ENCODE peak calls at places on chromosomes 2 and 18, in ten cellular contexts. E is cardiac muscle cell, A is thyroid gland, R is colonic mucosa, O is nephron progenitor cell, C is endothelial cell, L is spleen, U is upper lobe of left lung, I is foreskin fibroblast, P is GM10248. H is an unnamed sample.

GRCh38 chr2:96321230-96322103 is 3.6 kb upstream of the ITPRIPL1 start:
- DNase-seq in A (peak), E (no peak), P (peak), R (peak), C (peak), U (peak), I (no peak), O (peak), L (peak), H (peak)

GRCh38 chr2:63882395-63883130 is 40.9 kb downstream of the UGP2 start:
- DNase-seq in R (no peak), O (no peak), A (no peak), L (no peak), C (no peak), E (no peak), U (no peak), I (no peak), P (no peak), H (no peak)

GRCh38 chr2:219111375-219112069 is 49.1 kb downstream of the NHEJ1 start:
- DNase-seq in A (no peak), U (no peak), E (no peak), C (no peak), O (no peak), L (no peak), I (no peak), R (peak), P (no peak), H (no peak)

GRCh38 chr18:832085-832681 is 20.1 kb upstream of the YES1 start:
- DNase-seq in P (no peak), A (peak), R (peak), C (peak), L (peak), E (no peak), O (peak), U (peak), I (no peak), H (no peak)

GRCh38 chr2:25275575-25275965 is 66.2 kb downstream of the DNMT3A start:
- DNase-seq in A (no peak), U (no peak), O (no peak), R (no peak), I (no peak), L (no peak), P (no peak), C (no peak), E (no peak), H (no peak)

GRCh38 chr2:223481486-223481885 is 120.7 kb downstream of the SCG2 start:
- DNase-seq in R (no peak), C (no peak), P (no peak), E (no peak), U (no peak), A (no peak), L (no peak), O (no peak), I (no peak), H (no peak)

GRCh38 chr2:33579226-33579625 is 19.9 kb downstream of the FAM98A start:
- DNase-seq in R (no peak), P (no peak), L (no peak), U (no peak), O (no peak), A (no peak), C (no peak), I (no peak), E (no peak), H (no peak)

GRCh38 chr2:231364961-231365810 is 30.3 kb upstream of the B3GNT7 start:
- DNase-seq in O (no peak), A (peak), U (no peak), P (no peak), E (peak), I (peak), R (peak), C (peak), L (peak), H (no peak)

GRCh38 chr18:44792456-44793080 is 111.9 kb downstream of the SETBP1 start:
- DNase-seq in A (no peak), L (no peak), C (peak), R (no peak), I (no peak), O (no peak), E (peak), P (no peak), U (no peak), H (no peak)

GRCh38 chr2:75064691-75065396 is 106.4 kb downstream of the POLE4 start:
- DNase-seq in U (peak), A (peak), C (peak), I (peak), P (peak), E (peak), O (peak), R (peak), L (peak), H (peak)

GRCh38 chr2:159089543-159089942 is 121.1 kb downstream of the TANC1 start:
- DNase-seq in I (no peak), E (no peak), P (no peak), C (no peak), L (no peak), U (no peak), R (no peak), O (no peak), A (no peak), H (no peak)

GRCh38 chr2:110993557-110994231 is 127.0 kb upstream of the BCL2L11 start:
- DNase-seq in O (no peak), C (no peak), P (no peak), E (peak), I (no peak), R (no peak), U (no peak), L (no peak), A (peak), H (no peak)

GRCh38 chr18:76619342-76620315 is 124.6 kb upstream of the ZNF516 start:
- DNase-seq in O (peak), U (peak), L (peak), I (peak), C (peak), P (no peak), A (peak), R (peak), E (peak), H (peak)

GRCh38 chr2:95375532-95376221 is 26.8 kb upstream of the FAHD2A start:
- DNase-seq in O (no peak), A (no peak), R (no peak), C (no peak), U (no peak), L (no peak), E (no peak), I (no peak), P (no peak), H (no peak)

GRCh38 chr2:9205963-9206948 is at the start of gene ASAP2:
- DNase-seq in E (peak), U (peak), O (peak), R (peak), A (peak), C (peak), P (peak), I (peak), L (peak), H (peak)

GRCh38 chr18:63161728-63162195 is 157.8 kb downstream of the BCL2 start:
- DNase-seq in C (no peak), A (peak), E (peak), L (peak), U (no peak), R (peak), I (peak), O (no peak), P (peak), H (no peak)

GRCh38 chr18:67199993-67200617 is 316.4 kb downstream of the DSEL start:
- DNase-seq in C (no peak), R (no peak), A (no peak), O (no peak), U (no peak), P (peak), L (no peak), I (peak), E (peak), H (no peak)

GRCh38 chr2:111617804-111618576 is 266.0 kb downstream of the ANAPC1 start:
- DNase-seq in C (no peak), O (no peak), I (no peak), U (peak), A (no peak), R (no peak), L (no peak), P (no peak), E (no peak), H (no peak)

GRCh38 chr18:286515-287310 is 18.9 kb upstream of the THOC1 start:
- DNase-seq in E (peak), L (no peak), U (no peak), P (no peak), I (peak), O (no peak), A (no peak), R (no peak), C (no peak), H (no peak)

GRCh38 chr2:185475868-185476267 is 262.7 kb upstream of the FSIP2 start:
- DNase-seq in C (no peak), P (no peak), O (no peak), I (no peak), U (no peak), A (no peak), L (no peak), E (no peak), R (no peak), H (no peak)

GRCh38 chr2:213995400-213996105 is 415.3 kb upstream of the VWC2L start:
- DNase-seq in P (no peak), C (no peak), L (no peak), R (no peak), E (peak), O (no peak), U (no peak), I (peak), A (no peak), H (no peak)

GRCh38 chr2:5365871-5366461 is 326.2 kb upstream of the SOX11 start:
- DNase-seq in E (peak), I (no peak), O (peak), A (peak), P (peak), L (no peak), C (peak), R (peak), U (peak), H (peak)

GRCh38 chr2:8872821-8873432 is 35.5 kb upstream of the KIDINS220 start:
- DNase-seq in R (no peak), A (no peak), L (no peak), C (no peak), O (no peak), U (no peak), I (peak), E (peak), P (peak), H (no peak)

GRCh38 chr2:72779495-72779894 is 46.3 kb downstream of the EXOC6B start:
- DNase-seq in O (no peak), A (no peak), P (no peak), R (no peak), U (no peak), E (no peak), I (no peak), L (no peak), C (no peak), H (no peak)

GRCh38 chr2:18062892-18063291 is 184.4 kb downstream of the KCNS3 start:
- DNase-seq in U (no peak), C (no peak), E (peak), I (no peak), R (no peak), P (no peak), A (peak), O (no peak), L (no peak), H (no peak)

GRCh38 chr2:46256563-46257142 is 40.6 kb upstream of the EPAS1 start:
- DNase-seq in U (no peak), I (no peak), E (no peak), A (no peak), P (no peak), R (no peak), O (no peak), L (no peak), C (no peak), H (no peak)

GRCh38 chr2:46308081-46308480 is 10.9 kb downstream of the EPAS1 start:
- DNase-seq in I (no peak), A (no peak), O (no peak), U (no peak), R (no peak), C (no peak), P (no peak), E (peak), L (no peak), H (no peak)

GRCh38 chr2:213018340-213018901 is 133.0 kb downstream of the IKZF2 start:
- DNase-seq in E (no peak), A (no peak), I (no peak), L (no peak), R (no peak), U (no peak), C (no peak), O (no peak), P (no peak), H (no peak)

GRCh38 chr2:145110668-145111067 is 590.7 kb upstream of the ZEB2 start:
- DNase-seq in R (no peak), O (no peak), E (no peak), I (no peak), L (no peak), U (no peak), P (no peak), A (no peak), C (no peak), H (no peak)

GRCh38 chr2:165863816-165864221 is 69.8 kb upstream of the GALNT3 start:
- DNase-seq in U (no peak), E (no peak), R (no peak), I (no peak), P (no peak), O (no peak), C (no peak), L (no peak), A (no peak), H (no peak)

GRCh38 chr2:208552943-208553342 is 146.4 kb downstream of the PTH2R start:
- DNase-seq in C (no peak), L (no peak), P (no peak), I (no peak), R (no peak), O (no peak), U (no peak), A (no peak), E (no peak), H (no peak)

GRCh38 chr2:212974692-212975091 is 176.7 kb downstream of the IKZF2 start:
- DNase-seq in E (peak), L (no peak), U (no peak), P (no peak), R (no peak), O (no peak), A (no peak), C (no peak), I (peak), H (no peak)

GRCh38 chr2:46913471-46914381 is 1.9 kb downstream of the MCFD2 start:
- DNase-seq in P (no peak), A (peak), E (peak), R (peak), C (peak), O (no peak), I (peak), U (no peak), L (no peak), H (no peak)

GRCh38 chr2:152354909-152355308 is 19.9 kb downstream of the FMNL2 start:
- DNase-seq in R (no peak), U (no peak), I (no peak), P (no peak), C (no peak), E (no peak), L (no peak), O (no peak), A (no peak), H (no peak)

GRCh38 chr2:137969418-137969765 is 5.1 kb downstream of the HNMT start:
- DNase-seq in R (no peak), C (no peak), A (no peak), O (no peak), U (no peak), P (no peak), L (no peak), I (peak), E (peak), H (no peak)

GRCh38 chr18:3281456-3282400 is 19.8 kb downstream of the MYL12B start:
- DNase-seq in L (no peak), I (peak), U (no peak), P (peak), O (peak), A (no peak), C (no peak), R (no peak), E (peak), H (no peak)

GRCh38 chr18:63817441-63818051 is 42.3 kb downstream of the SERPINB7 start:
- DNase-seq in P (no peak), E (peak), U (no peak), I (peak), L (no peak), R (no peak), C (no peak), O (no peak), A (no peak), H (no peak)

GRCh38 chr18:60962629-60963028 is 370.6 kb upstream of the CDH20 start:
- DNase-seq in R (no peak), U (no peak), L (no peak), C (no peak), I (no peak), A (no peak), O (no peak), E (no peak), P (no peak), H (no peak)

DNA sequence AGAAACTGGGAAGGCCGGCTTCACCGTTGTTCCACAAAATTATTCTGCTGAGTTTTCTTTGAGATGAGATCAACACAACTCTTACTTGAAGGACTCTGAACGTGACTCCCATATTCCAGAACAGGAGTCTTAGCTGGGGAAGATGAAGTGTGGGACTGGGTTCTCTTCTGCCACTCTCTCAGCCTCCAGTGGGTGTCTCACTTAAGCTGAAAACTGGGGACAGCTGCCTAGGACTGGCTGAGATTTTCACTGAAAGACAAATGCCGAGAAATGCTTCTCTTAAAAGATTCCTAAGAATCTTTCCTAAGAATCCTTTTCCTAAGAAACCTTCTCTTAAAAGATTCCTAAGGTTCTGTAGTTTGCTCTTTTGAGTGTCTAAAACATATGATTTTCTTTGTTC is 156.6 kb upstream of the LHCGR start:
- DNase-seq in U (no peak), A (no peak), P (no peak), I (no peak), R (no peak), E (peak), O (peak), C (no peak), L (no peak), H (no peak)
- TF ChIP-seq CTCF in U (no peak), A (no peak), P (no peak), I (no peak), R (no peak), E (peak), O (peak), C (no peak), L (no peak), H (peak)

GRCh38 chr2:206353685-206354084 is 79.2 kb downstream of the ZDBF2 start:
- DNase-seq in I (no peak), R (no peak), O (no peak), E (no peak), P (no peak), U (no peak), L (no peak), C (no peak), A (no peak), H (no peak)
- TF ChIP-seq CTCF in I (no peak), R (no peak), O (peak), E (no peak), P (no peak), U (no peak), L (no peak), C (peak), A (no peak), H (peak)

GRCh38 chr2:169106563-169107545 is 37.5 kb downstream of the DHRS9 start:
- DNase-seq in R (no peak), I (no peak), C (no peak), A (no peak), O (no peak), U (no peak), P (no peak), L (no peak), E (no peak), H (no peak)
- TF ChIP-seq CTCF in R (no peak), I (no peak), C (no peak), A (no peak), O (no peak), U (no peak), P (no peak), L (no peak), E (no peak), H (no peak)

GRCh38 chr2:1827686-1828085 is 83.4 kb upstream of the PXDN start:
- DNase-seq in A (no peak), U (peak), P (no peak), C (no peak), I (no peak), L (no peak), E (no peak), R (no peak), O (no peak), H (no peak)
- TF ChIP-seq CTCF in A (no peak), U (no peak), P (no peak), C (no peak), I (no peak), L (no peak), E (no peak), R (no peak), O (no peak), H (no peak)

GRCh38 chr2:85886141-85886540 is 2.6 kb downstream of the ST3GAL5 start:
- DNase-seq in I (no peak), P (no peak), C (no peak), U (no peak), L (no peak), A (no peak), R (no peak), O (no peak), E (no peak), H (no peak)

GRCh38 chr2:85886585-85886984 is 2.2 kb downstream of the ST3GAL5 start:
- DNase-seq in I (peak), C (no peak), A (peak), R (peak), E (peak), P (no peak), L (no peak), O (peak), U (no peak), H (no peak)

GRCh38 chr2:85888020-85888744 is 608 bp downstream of the ST3GAL5 start:
- DNase-seq in R (peak), E (peak), A (peak), P (peak), L (peak), U (no peak), C (peak), I (no peak), O (no peak), H (peak)

GRCh38 chr2:85888745-85889647 is at the start of gene ST3GAL5:
- DNase-seq in I (peak), R (peak), A (peak), O (peak), L (peak), E (peak), U (peak), P (peak), C (peak), H (peak)

GRCh38 chr2:85887566-85888019 is 1.2 kb downstream of the ST3GAL5 start:
- DNase-seq in A (peak), P (peak), O (peak), R (peak), I (peak), C (peak), U (peak), E (peak), L (peak), H (no peak)
- TF ChIP-seq CTCF in A (peak), P (peak), O (no peak), R (no peak), I (no peak), C (no peak), U (peak), E (peak), L (peak), H (no peak)

GRCh38 chr2:20617892-20618467 is 32.9 kb downstream of the HS1BP3 start:
- DNase-seq in L (peak), R (peak), P (no peak), A (peak), E (peak), O (no peak), I (peak), C (no peak), U (peak), H (no peak)
- TF ChIP-seq CTCF in L (peak), R (peak), P (no peak), A (peak), E (peak), O (peak), I (peak), C (peak), U (peak), H (peak)

DNA sequence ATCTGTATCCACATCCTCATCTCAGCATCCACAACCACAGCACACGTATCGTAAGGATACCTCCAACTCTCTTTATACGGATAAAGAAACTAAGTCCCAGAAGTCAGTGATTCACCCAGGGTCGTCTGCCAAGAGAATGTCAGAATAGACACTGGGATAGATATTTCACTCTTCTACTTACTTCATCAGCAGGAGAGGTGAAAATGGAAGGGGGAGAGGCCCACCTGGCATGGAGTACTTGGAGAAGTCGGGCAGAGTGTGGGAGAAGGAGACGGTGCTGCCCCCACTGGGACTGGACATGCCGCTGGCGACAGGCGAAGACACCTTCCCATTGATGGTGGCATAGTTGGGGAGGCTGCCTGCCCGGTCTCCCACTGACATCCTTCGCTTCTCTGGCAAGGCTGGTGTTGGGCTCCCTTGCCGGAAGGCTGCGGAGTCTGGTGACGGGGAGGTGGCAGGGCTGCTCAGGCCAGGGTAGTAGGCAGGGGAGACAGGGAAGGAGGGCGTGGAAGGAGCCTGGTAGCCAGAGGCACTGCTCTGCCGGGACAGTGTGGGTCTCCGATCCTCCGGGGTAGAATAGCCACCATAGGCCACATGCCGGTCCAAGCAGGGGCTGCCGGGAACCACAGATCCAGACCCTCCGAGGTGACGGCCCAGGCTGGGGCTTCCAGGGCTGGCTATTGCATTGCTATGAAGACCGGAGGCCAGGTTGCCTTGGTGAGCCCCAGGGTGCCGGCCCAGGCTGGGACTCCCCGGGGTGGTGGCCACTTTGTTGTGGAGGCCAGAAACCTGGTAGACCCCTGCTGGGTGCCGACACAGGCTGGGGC is 185.1 kb downstream of the TNS1 start:
- DNase-seq in E (no peak), U (peak), A (no peak), C (no peak), L (no peak), O (no peak), R (no peak), I (no peak), P (no peak), H (no peak)
- TF ChIP-seq CTCF in E (no peak), U (no peak), A (no peak), C (no peak), L (no peak), O (no peak), R (no peak), I (no peak), P (no peak), H (no peak)

GRCh38 chr18:40168026-40168425 is 1787.0 kb upstream of the PIK3C3 start:
- DNase-seq in R (no peak), I (no peak), C (no peak), A (no peak), U (no peak), P (no peak), L (no peak), E (no peak), O (no peak), H (no peak)
- TF ChIP-seq CTCF in R (no peak), I (no peak), C (no peak), A (no peak), U (no peak), P (no peak), L (no peak), E (no peak), O (no peak), H (no peak)